ENCODE peak calls at places on chromosomes 1 and 21, in seven cellular contexts. H is MG63, P is left lung, Z is H7, X is mammary epithelial cell, F is right cardiac atrium, O is H9. T is an unnamed sample.
A peak's percentile ranks its signal among the peaks of the same experiment; 100 is the strongest.

GRCh38 chr1:15457484-15458027 is 1.0 kb downstream of the CELA2A start:
- DNase-seq in O (no peak), X (no peak), Z (no peak), H (no peak), P (no peak), F (no peak), T (no peak)

GRCh38 chr1:36486088-36486435 is 3.3 kb upstream of the CSF3R start:
- DNase-seq in Z (no peak), H (no peak), F (no peak), O (no peak), X (no peak), P (no peak), T (no peak)

GRCh38 chr1:43994794-43995790 is 3.7 kb downstream of the CCDC24 start:
- DNase-seq in X (no peak), H (peak; percentile 41), P (no peak), O (peak; percentile 82), F (peak; percentile 43), Z (peak; percentile 90), T (no peak)

GRCh38 chr1:107264561-107264960 is 123.7 kb downstream of the NTNG1 start:
- DNase-seq in F (no peak), H (no peak), X (peak; percentile 59), Z (no peak), P (no peak), O (no peak), T (no peak)

GRCh38 chr1:90475623-90476022 is 241.5 kb downstream of the BARHL2 start:
- DNase-seq in X (no peak), H (no peak), F (no peak), Z (no peak), P (no peak), O (no peak), T (peak; percentile 9)

GRCh38 chr21:39633770-39634181 is 21.0 kb downstream of the B3GALT5 start:
- DNase-seq in F (no peak), P (no peak), H (peak; percentile 62), X (peak; percentile 78), Z (no peak), O (no peak), T (peak; percentile 96)

GRCh38 chr21:43785134-43785533 is 4.2 kb upstream of the RRP1 start:
- DNase-seq in H (no peak), Z (no peak), P (no peak), X (no peak), F (no peak), O (no peak), T (no peak)

GRCh38 chr1:178946855-178947687 is 76.2 kb upstream of the ANGPTL1 start:
- DNase-seq in F (no peak), H (no peak), Z (no peak), O (no peak), P (no peak), X (no peak), T (no peak)

GRCh38 chr1:39272791-39273071 is 68.2 kb downstream of the MACF1 start:
- DNase-seq in O (no peak), F (no peak), Z (no peak), P (no peak), X (no peak), H (no peak), T (no peak)

GRCh38 chr1:186958520-186958919 is 129.8 kb downstream of the PLA2G4A start:
- DNase-seq in Z (no peak), F (no peak), P (no peak), H (peak; percentile 45), X (peak; percentile 65), O (no peak), T (no peak)

GRCh38 chr21:33259428-33259827 is 6.7 kb upstream of the IL10RB start:
- DNase-seq in P (no peak), X (peak; percentile 63), F (no peak), Z (no peak), H (no peak), O (no peak), T (no peak)

GRCh38 chr1:237186733-237187132 is 144.7 kb downstream of the RYR2 start:
- DNase-seq in X (peak; percentile 21), O (peak; percentile 55), F (no peak), Z (no peak), P (no peak), H (no peak), T (no peak)

GRCh38 chr1:20735581-20736111 is 3.1 kb upstream of the SH2D5 start:
- DNase-seq in F (no peak), X (peak; percentile 95), P (no peak), H (no peak), O (no peak), Z (no peak), T (peak; percentile 36)

GRCh38 chr1:25800538-25801377 is 765 bp downstream of the SELENON start:
- DNase-seq in O (no peak), F (peak; percentile 72), X (no peak), P (no peak), H (no peak), Z (peak; percentile 54), T (peak; percentile 91)

GRCh38 chr1:25803368-25803767 is 3.4 kb downstream of the SELENON start:
- DNase-seq in H (no peak), P (no peak), Z (no peak), O (no peak), F (no peak), X (no peak), T (no peak)

GRCh38 chr1:25804244-25804963 is 4.4 kb downstream of the SELENON start:
- DNase-seq in P (no peak), Z (peak; percentile 74), H (peak; percentile 88), O (no peak), F (no peak), X (no peak), T (peak; percentile 99)

GRCh38 chr1:25804964-25805862 is 5.2 kb downstream of the SELENON start:
- DNase-seq in P (no peak), F (no peak), O (no peak), Z (peak; percentile 41), X (no peak), H (no peak), T (peak; percentile 90)

GRCh38 chr1:25802915-25803314 is 2.9 kb downstream of the SELENON start:
- DNase-seq in O (no peak), P (no peak), Z (no peak), F (no peak), H (no peak), X (no peak), T (peak; percentile 78)
- H3K27me3 ChIP-seq in O (no peaks in the 10 kb centered on the region), P (no peaks in the 10 kb centered on the region), Z (peaks cover 1% of the 10 kb centered on the region), F (no peaks in the 10 kb centered on the region), H (no peaks in the 10 kb centered on the region), X (no peaks in the 10 kb centered on the region), T (no peaks in the 10 kb centered on the region)

DNA sequence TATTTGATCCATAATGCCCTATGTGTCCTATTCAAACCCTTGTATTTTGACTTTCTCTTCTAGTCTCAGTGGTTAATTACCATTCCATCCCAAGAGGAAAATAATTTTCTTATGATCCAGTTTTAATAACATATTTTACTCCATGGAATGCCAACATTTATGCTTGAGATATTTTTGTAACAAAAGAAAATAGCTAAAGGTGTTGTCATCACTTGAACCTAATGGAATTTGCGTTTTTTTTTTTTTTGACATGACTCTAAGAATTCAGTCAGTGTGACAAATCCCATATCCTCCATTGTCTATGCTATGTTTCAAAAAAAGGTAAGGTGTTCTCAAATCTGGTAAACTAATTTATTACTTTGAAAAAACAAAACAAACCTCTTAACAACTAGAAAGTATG is 324.1 kb upstream of the ADAMTS5 start:
- DNase-seq in Z (no peak), H (no peak), F (no peak), O (no peak), P (no peak), X (no peak), T (no peak)
- H3K27me3 ChIP-seq in Z (no peaks in the 10 kb centered on the region), H (no peaks in the 10 kb centered on the region), F (no peaks in the 10 kb centered on the region), O (no peaks in the 10 kb centered on the region), P (no peaks in the 10 kb centered on the region), X (no peaks in the 10 kb centered on the region), T (no peaks in the 10 kb centered on the region)

GRCh38 chr1:5754079-5754431 is 238.2 kb downstream of the NPHP4 start:
- DNase-seq in O (no peak), P (peak; percentile 20), X (no peak), F (no peak), H (no peak), Z (no peak), T (no peak)

GRCh38 chr1:5753431-5754078 is 238.7 kb downstream of the NPHP4 start:
- DNase-seq in Z (no peak), H (no peak), O (no peak), F (peak; percentile 29), X (no peak), P (peak; percentile 17), T (peak; percentile 53)

GRCh38 chr1:5751171-5751556 is 241.1 kb downstream of the NPHP4 start:
- DNase-seq in Z (no peak), X (no peak), O (no peak), H (no peak), P (peak; percentile 15), F (no peak), T (peak; percentile 37)

GRCh38 chr1:5751833-5752714 is 240.2 kb downstream of the NPHP4 start:
- DNase-seq in F (peak; percentile 27), P (peak; percentile 47), H (no peak), X (no peak), Z (no peak), O (no peak), T (peak; percentile 68)

DNA sequence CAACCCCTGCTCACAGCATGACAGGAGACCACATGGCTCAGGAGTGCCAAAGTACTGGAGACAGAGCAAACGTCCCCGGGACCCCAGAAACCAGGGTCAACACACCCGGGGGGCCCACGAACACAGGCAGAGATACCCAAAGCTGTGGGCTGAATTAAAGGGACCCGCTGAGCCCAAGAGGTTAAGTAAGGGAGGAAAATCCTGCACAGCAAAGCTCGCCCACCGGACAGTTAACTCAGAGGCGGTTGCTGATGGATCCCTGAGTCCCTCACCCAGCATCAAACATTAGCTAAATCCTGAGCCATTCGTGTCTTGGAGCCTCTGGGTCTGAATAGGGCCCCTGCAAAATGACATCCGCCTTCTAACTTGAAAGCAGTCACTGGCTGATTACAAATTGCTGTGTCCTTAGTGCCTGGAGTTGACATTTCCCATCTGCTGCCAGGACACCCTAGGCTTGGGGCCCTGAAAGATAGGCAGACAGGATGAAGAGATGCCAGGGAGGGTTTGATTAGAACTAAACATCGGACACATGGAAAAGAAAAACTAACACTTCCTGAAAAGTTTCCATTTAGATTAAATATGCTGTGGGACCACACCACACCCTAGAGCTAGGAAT is 239.4 kb downstream of the NPHP4 start:
- DNase-seq in Z (no peak), F (peak; percentile 14), X (no peak), P (peak; percentile 8), O (no peak), H (no peak), T (peak; percentile 23)
- H3K27me3 ChIP-seq in Z (no peaks in the 10 kb centered on the region), F (no peaks in the 10 kb centered on the region), X (no peaks in the 10 kb centered on the region), P (no peaks in the 10 kb centered on the region), O (no peaks in the 10 kb centered on the region), H (no peaks in the 10 kb centered on the region), T (no peaks in the 10 kb centered on the region)

DNA sequence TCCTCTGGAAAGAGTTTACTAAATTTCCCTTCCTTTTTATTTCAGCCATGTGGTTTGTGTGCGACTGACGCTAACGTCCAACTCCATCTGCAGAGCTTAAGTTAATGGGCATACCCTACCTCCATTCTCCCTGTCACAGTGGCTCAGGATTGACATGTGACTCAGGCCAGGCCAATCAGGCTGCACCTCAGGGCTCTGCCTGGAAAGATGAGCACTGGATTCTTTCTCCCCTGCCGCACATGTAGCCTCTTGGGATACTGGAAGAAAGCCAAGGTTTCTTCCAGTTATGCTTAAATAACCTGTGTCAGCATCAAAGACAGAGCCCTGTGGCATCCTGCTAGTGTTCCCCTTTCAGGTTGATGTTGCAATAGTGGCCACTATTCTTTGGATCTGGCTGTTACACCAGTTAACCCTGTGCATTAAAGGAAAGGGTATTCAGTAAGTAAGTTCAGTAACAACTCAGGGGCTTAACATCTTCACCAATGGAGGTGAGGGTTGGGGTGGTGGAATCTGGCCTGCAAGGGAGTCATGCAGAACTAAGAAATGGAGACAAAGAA is 55.1 kb upstream of the SYT6 start:
- DNase-seq in H (no peak), O (peak; percentile 26), Z (no peak), F (no peak), P (no peak), X (peak; percentile 3), T (no peak)
- H3K27me3 ChIP-seq in H (peaks cover 9% of the 10 kb centered on the region), O (no peaks in the 10 kb centered on the region), Z (peaks cover 4% of the 10 kb centered on the region), F (no peaks in the 10 kb centered on the region), P (no peaks in the 10 kb centered on the region), X (peaks cover 8% of the 10 kb centered on the region), T (peaks cover 33% of the 10 kb centered on the region)

GRCh38 chr1:165350861-165351260 is 5.7 kb downstream of the LMX1A start:
- DNase-seq in X (no peak), Z (peak; percentile 63), O (peak; percentile 67), P (no peak), F (no peak), H (no peak), T (no peak)
- H3K27me3 ChIP-seq in X (peaks cover 48% of the 10 kb centered on the region), Z (peaks cover 55% of the 10 kb centered on the region), O (peaks cover 49% of the 10 kb centered on the region), P (peaks cover 92% of the 10 kb centered on the region), F (peaks cover 8% of the 10 kb centered on the region), H (peaks cover 12% of the 10 kb centered on the region), T (peaks cover 36% of the 10 kb centered on the region)

T was measured in osteoblast.